ENCODE peak calls at places on chromosome X, in ten cellular contexts. T is pancreas, E is spleen, B is breast epithelium, K is GM06990, H is A549, C is BJ, R is AG04450, W is endodermal cell, Q is cardiac fibroblast. F is an unnamed sample.

GRCh38 chrX:18354369-18355329 is at the start of gene SCML2:
- DNase-seq in H (peak), W (peak), Q (peak), T (peak), B (no peak), K (peak), C (no peak), E (peak), R (no peak), F (no peak)

GRCh38 chrX:129115104-129115503 is 408.2 kb downstream of the SMARCA1 start:
- DNase-seq in T (no peak), Q (peak), W (peak), B (no peak), H (peak), R (no peak), K (no peak), E (no peak), C (no peak), F (peak)

GRCh38 chrX:119573840-119574393 is 446 bp upstream of the UBE2A start:
- DNase-seq in H (peak), Q (peak), B (no peak), R (no peak), E (no peak), W (peak), K (no peak), C (no peak), T (peak), F (peak)

GRCh38 chrX:30085571-30085970 is 129.8 kb upstream of the MAGEB2 start:
- DNase-seq in R (no peak), T (no peak), W (no peak), C (no peak), B (no peak), H (no peak), E (no peak), Q (no peak), K (no peak), F (no peak)

GRCh38 chrX:116290359-116290758 is 119.8 kb downstream of the AGTR2 start:
- DNase-seq in E (no peak), R (no peak), T (no peak), K (no peak), W (no peak), C (no peak), Q (peak), H (no peak), B (no peak), F (no peak)

GRCh38 chrX:80799616-80800015 is 10.1 kb downstream of the BRWD3 start:
- DNase-seq in R (no peak), B (no peak), Q (no peak), W (no peak), H (no peak), C (no peak), T (no peak), E (no peak), K (no peak), F (no peak)

GRCh38 chrX:54820737-54821136 is 13.2 kb downstream of the MAGED2 start:
- DNase-seq in Q (no peak), K (no peak), R (no peak), W (peak), H (no peak), B (no peak), E (no peak), T (no peak), C (no peak), F (no peak)

GRCh38 chrX:119758682-119759332 is 419 bp downstream of the SOWAHD start:
- DNase-seq in R (no peak), E (peak), Q (no peak), H (no peak), B (no peak), T (peak), K (peak), W (peak), C (no peak), F (no peak)

GRCh38 chrX:44343412-44343942 is at the start of gene EFHC2:
- DNase-seq in T (peak), W (peak), C (no peak), K (peak), R (no peak), B (peak), H (peak), E (peak), Q (no peak), F (no peak)

GRCh38 chrX:78123190-78123589 is 16.3 kb downstream of the TAF9B start:
- DNase-seq in H (no peak), B (no peak), T (no peak), K (no peak), W (no peak), E (no peak), C (no peak), R (no peak), Q (peak), F (no peak)

GRCh38 chrX:38312436-38312835 is 14.9 kb downstream of the RPGR start:
- DNase-seq in C (peak), W (no peak), E (no peak), H (peak), B (no peak), T (no peak), Q (peak), K (no peak), R (no peak), F (no peak)

GRCh38 chrX:52558140-52558539 is 41.3 kb upstream of the XAGE1B start:
- DNase-seq in Q (no peak), H (no peak), K (no peak), C (no peak), T (no peak), R (no peak), E (no peak), W (no peak), B (no peak), F (no peak)

GRCh38 chrX:143635915-143636314 is at the start of gene SLITRK4:
- DNase-seq in K (no peak), H (no peak), C (no peak), Q (no peak), W (peak), B (no peak), R (no peak), E (no peak), T (peak), F (no peak)

GRCh38 chrX:23369037-23369436 is 34.4 kb downstream of the PTCHD1 start:
- DNase-seq in K (no peak), T (no peak), W (no peak), E (no peak), R (no peak), Q (no peak), H (no peak), B (no peak), C (no peak), F (no peak)

GRCh38 chrX:115437841-115438240 is 123.1 kb upstream of the PLS3 start:
- DNase-seq in R (no peak), H (no peak), Q (no peak), K (no peak), B (no peak), W (no peak), T (no peak), C (no peak), E (no peak), F (no peak)

GRCh38 chrX:71251456-71251973 is 2.4 kb downstream of the ZMYM3 start:
- DNase-seq in H (no peak), E (no peak), T (no peak), W (no peak), Q (no peak), R (no peak), B (no peak), C (no peak), K (no peak), F (no peak)

GRCh38 chrX:104660092-104660491 is 94.1 kb downstream of the IL1RAPL2 start:
- DNase-seq in Q (no peak), W (no peak), H (no peak), K (no peak), R (no peak), T (no peak), E (no peak), B (no peak), C (no peak), F (no peak)

GRCh38 chrX:129665916-129666644 is 11.3 kb upstream of the APLN start:
- DNase-seq in T (no peak), W (peak), C (peak), E (no peak), H (peak), K (no peak), R (peak), B (no peak), Q (peak), F (no peak)

GRCh38 chrX:154370300-154370881 is 4.0 kb downstream of the FLNA start:
- DNase-seq in T (no peak), E (peak), R (no peak), H (no peak), B (no peak), C (no peak), K (no peak), W (no peak), Q (no peak), F (no peak)

GRCh38 chrX:123088331-123088730 is 95.7 kb upstream of the GRIA3 start:
- DNase-seq in K (no peak), R (no peak), E (no peak), W (no peak), C (no peak), T (no peak), B (no peak), Q (peak), H (no peak), F (no peak)

GRCh38 chrX:153687121-153688039 is at the start of gene SLC6A8:
- DNase-seq in T (peak), Q (peak), H (peak), R (peak), E (no peak), K (no peak), C (no peak), W (peak), B (peak), F (no peak)

GRCh38 chrX:115584715-115585114 is 23.7 kb downstream of the PLS3 start:
- DNase-seq in B (no peak), W (no peak), H (no peak), K (no peak), Q (peak), E (no peak), R (no peak), T (no peak), C (no peak), F (no peak)

GRCh38 chrX:24149346-24150050 is at the start of gene ZFX:
- DNase-seq in Q (peak), B (peak), H (peak), W (peak), K (no peak), E (peak), C (no peak), T (peak), R (no peak), F (no peak)

GRCh38 chrX:78650906-78651437 is 8.2 kb downstream of the RTL3 start:
- DNase-seq in E (no peak), R (no peak), B (no peak), H (no peak), T (no peak), W (no peak), Q (peak), K (peak), C (peak), F (no peak)

GRCh38 chrX:149121526-149121925 is 383.6 kb downstream of the IDS start:
- DNase-seq in E (no peak), C (no peak), H (no peak), B (no peak), W (no peak), T (no peak), K (no peak), Q (no peak), R (no peak), F (no peak)

GRCh38 chrX:96713303-96713702 is 28.7 kb downstream of the DIAPH2 start:
- DNase-seq in C (no peak), E (no peak), R (no peak), Q (no peak), B (no peak), K (no peak), W (no peak), T (no peak), H (peak), F (no peak)

GRCh38 chrX:40109288-40110008 is 11.7 kb upstream of the BCOR start:
- DNase-seq in B (no peak), W (peak), Q (peak), E (peak), K (no peak), T (peak), H (peak), C (no peak), R (no peak), F (no peak)

GRCh38 chrX:24259544-24260240 is 54.2 kb downstream of the SUPT20HL2 start:
- DNase-seq in T (no peak), R (peak), Q (peak), K (no peak), B (no peak), H (peak), W (peak), C (no peak), E (no peak), F (peak)

GRCh38 chrX:103155201-103155600 is 59.7 kb upstream of the BEX4 start:
- DNase-seq in E (no peak), W (no peak), H (no peak), Q (peak), B (no peak), T (no peak), K (no peak), C (no peak), R (no peak), F (no peak)

GRCh38 chrX:23626651-23627050 is 40.6 kb upstream of the PRDX4 start:
- DNase-seq in H (no peak), C (no peak), E (no peak), B (no peak), R (no peak), T (no peak), K (no peak), W (no peak), Q (no peak), F (no peak)

GRCh38 chrX:12497832-12498591 is 293.2 kb upstream of the PRPS2 start:
- DNase-seq in R (no peak), W (peak), B (no peak), H (peak), E (no peak), Q (no peak), K (no peak), C (no peak), T (no peak), F (no peak)

GRCh38 chrX:153554519-153555167 is 37.2 kb downstream of the ATP2B3 start:
- DNase-seq in C (no peak), K (peak), R (peak), Q (peak), B (peak), E (peak), H (peak), T (peak), W (peak), F (no peak)

GRCh38 chrX:130179170-130179569 is 7.4 kb downstream of the RAB33A start:
- DNase-seq in B (no peak), H (no peak), C (no peak), Q (no peak), R (no peak), E (no peak), W (no peak), K (no peak), T (no peak), F (no peak)

GRCh38 chrX:6813836-6814370 is 279.0 kb upstream of the VCX3A start:
- DNase-seq in H (no peak), R (no peak), C (no peak), B (no peak), E (no peak), W (peak), Q (no peak), K (peak), T (no peak), F (no peak)

GRCh38 chrX:10892605-10893225 is 218.4 kb upstream of the HCCS start:
- DNase-seq in H (no peak), E (no peak), C (peak), W (no peak), R (no peak), T (no peak), B (no peak), Q (peak), K (no peak), F (no peak)

GRCh38 chrX:8591526-8591925 is 126.9 kb downstream of the VCX3B start:
- DNase-seq in E (no peak), T (no peak), K (no peak), R (no peak), H (no peak), C (no peak), Q (no peak), W (no peak), B (no peak), F (no peak)

GRCh38 chrX:68693481-68694410 is 46.3 kb downstream of the STARD8 start:
- DNase-seq in W (peak), K (peak), T (peak), Q (peak), B (peak), R (no peak), C (no peak), H (no peak), E (peak), F (no peak)

GRCh38 chrX:56793533-56794320 is 64.7 kb downstream of the NBDY start:
- DNase-seq in K (no peak), R (no peak), W (peak), H (no peak), E (peak), B (no peak), Q (peak), C (no peak), T (no peak), F (no peak)

GRCh38 chrX:2474963-2475726 is 25.6 kb downstream of the DHRSX start:
- DNase-seq in W (peak), R (no peak), B (no peak), C (no peak), E (peak), Q (no peak), K (no peak), H (peak), T (no peak), F (no peak)

GRCh38 chrX:41602946-41603345 is 85.8 kb upstream of the GPR34 start:
- DNase-seq in W (no peak), B (no peak), K (no peak), T (no peak), H (no peak), Q (peak), C (no peak), R (no peak), E (no peak), F (no peak)
- H3K4me3 ChIP-seq in W (no peak), B (no peak), K (no peak), T (no peak), H (no peak), Q (no peak), C (no peak), R (no peak), E (no peak), F (no peak)

GRCh38 chrX:144732588-144732987 is 514.7 kb upstream of the SPANXN1 start:
- DNase-seq in W (no peak), Q (peak), E (no peak), R (no peak), C (no peak), K (no peak), T (no peak), H (no peak), B (no peak), F (no peak)

GRCh38 chrX:144730486-144730885 is 516.8 kb upstream of the SPANXN1 start:
- DNase-seq in H (no peak), B (no peak), K (no peak), T (no peak), W (no peak), R (no peak), Q (peak), C (no peak), E (no peak), F (no peak)
- TF ChIP-seq CTCF in H (no peak), B (no peak), K (no peak), T (no peak), W (no peak), R (no peak), Q (no peak), C (no peak), E (no peak), F (no peak)

GRCh38 chrX:101385026-101385684 is 836 bp downstream of the BTK start:
- DNase-seq in R (no peak), C (no peak), H (no peak), T (no peak), W (no peak), K (no peak), E (no peak), Q (no peak), B (no peak), F (no peak)
- H3K4me3 ChIP-seq in R (no peak), C (no peak), H (no peak), T (no peak), W (no peak), K (peak), E (peak), Q (no peak), B (peak), F (no peak)

GRCh38 chrX:85627363-85627762 is 247.9 kb upstream of the POF1B start:
- DNase-seq in T (no peak), B (no peak), E (no peak), Q (peak), H (peak), K (no peak), W (no peak), R (no peak), C (no peak), F (no peak)
- TF ChIP-seq CTCF in T (no peak), B (no peak), E (no peak), Q (peak), H (no peak), K (peak), W (peak), R (no peak), C (peak), F (peak)